ENCODE peak calls at places on chromosomes 11 and 22, in six cellular contexts. I is activated gamma-delta T cell treated with anti-CD3 and anti-CD28 coated beads, Interleukin-2, amount 50 U/mL, for 16 hours; Z is EH; O is adrenal gland; Y is endodermal cell; E is Right ventricle myocardium inferior. Q is an unnamed sample.

GRCh38 chr11:46491661-46492331 is 100.2 kb upstream of the CHRM4 start:
- DNase-seq in O (no peak), Y (no peak), I (no peak), E (no peak), Z (peak; percentile 26), Q (no peak)

GRCh38 chr11:27795955-27796861 is 96.0 kb upstream of the BDNF start:
- DNase-seq in Y (peak; percentile 72), I (no peak), Z (peak; percentile 17), E (no peak), O (no peak), Q (no peak)

GRCh38 chr11:75202195-75202594 is 38.4 kb upstream of the TPBGL start:
- DNase-seq in O (no peak), I (no peak), Z (no peak), Y (peak; percentile 46), E (no peak), Q (no peak)

GRCh38 chr11:130677486-130678153 is 229.2 kb downstream of the ADAMTS15 start:
- DNase-seq in E (no peak), Y (peak; percentile 80), O (no peak), I (no peak), Z (peak; percentile 95), Q (no peak)

GRCh38 chr11:100789500-100789899 is 102.4 kb downstream of the ARHGAP42 start:
- DNase-seq in Z (no peak), E (no peak), O (peak; percentile 23), I (no peak), Y (no peak), Q (no peak)

GRCh38 chr11:121687961-121688566 is 235.3 kb upstream of the SORL1-AS1 start:
- DNase-seq in O (no peak), I (no peak), Y (peak; percentile 74), Z (peak; percentile 68), E (no peak), Q (no peak)

GRCh38 chr11:69823641-69824285 is 4.5 kb upstream of the FGF3 start:
- DNase-seq in O (no peak), Z (no peak), E (no peak), I (no peak), Y (no peak), Q (no peak)

GRCh38 chr11:66603072-66603471 is 10.1 kb downstream of the CCS start:
- DNase-seq in O (no peak), E (no peak), Z (no peak), I (no peak), Y (no peak), Q (no peak)

GRCh38 chr11:66956689-66957290 is 1.4 kb downstream of the PC start:
- DNase-seq in Y (peak; percentile 77), E (no peak), Z (peak; percentile 79), I (no peak), O (peak; percentile 36), Q (no peak)

GRCh38 chr11:60855726-60856633 is at the start of gene PTGDR2:
- DNase-seq in Y (no peak), Z (no peak), E (no peak), I (no peak), O (no peak), Q (no peak)

GRCh38 chr11:106344392-106344791 is 266.9 kb downstream of the AASDHPPT start:
- DNase-seq in Z (peak; percentile 53), Y (no peak), O (no peak), E (no peak), I (no peak), Q (no peak)

GRCh38 chr11:12581923-12582322 is 92.3 kb upstream of the TEAD1 start:
- DNase-seq in O (no peak), E (no peak), Z (peak; percentile 85), Y (peak; percentile 58), I (no peak), Q (no peak)

GRCh38 chr22:49633010-49633324 is 194.7 kb downstream of the BRD1 start:
- DNase-seq in Y (no peak), Z (no peak), I (no peak), E (no peak), O (no peak), Q (no peak)

GRCh38 chr11:122656073-122656630 is 630 bp downstream of the UBASH3B start:
- DNase-seq in E (peak; percentile 77), Y (no peak), I (peak; percentile 24), Z (peak; percentile 75), O (peak; percentile 26), Q (peak; percentile 41)

GRCh38 chr11:70397336-70397982 is 870 bp upstream of the CTTN start:
- DNase-seq in Z (peak; percentile 41), E (no peak), O (no peak), I (no peak), Y (peak; percentile 78), Q (no peak)

GRCh38 chr11:112485280-112485679 is 224.6 kb upstream of the PLET1 start:
- DNase-seq in Y (peak; percentile 33), E (no peak), Z (no peak), O (no peak), I (no peak), Q (no peak)

GRCh38 chr22:37544955-37545702 is 15.2 kb upstream of the CDC42EP1 start:
- DNase-seq in Y (peak; percentile 98), E (no peak), Z (peak; percentile 79), I (no peak), O (peak; percentile 78), Q (peak; percentile 39)

GRCh38 chr11:63765688-63766241 is 2.8 kb downstream of the ZFTA start:
- DNase-seq in Y (no peak), Z (no peak), I (no peak), O (peak; percentile 21), E (no peak), Q (no peak)

GRCh38 chr11:101909087-101909486 is 5.7 kb upstream of the CEP126 start:
- DNase-seq in Y (no peak), O (no peak), E (no peak), Z (no peak), I (no peak), Q (no peak)

GRCh38 chr22:30286813-30287625 is 2.3 kb downstream of the CASTOR1 start:
- DNase-seq in Y (peak; percentile 97), E (peak; percentile 93), Z (peak; percentile 53), I (peak; percentile 84), O (peak; percentile 66), Q (peak; percentile 81)